ENCODE peak calls at places on chromosome 2, in four cellular contexts. H, Z, T and L are unnamed samples.

GRCh38 chr2:53475320-53475719 is 292.3 kb upstream of the CHAC2 start:
- DNase-seq in H (no peak), Z (peak; percentile 82), T (peak; percentile 14), L (peak; percentile 75)

GRCh38 chr2:182611009-182611408 is 105.0 kb upstream of the DNAJC10 start:
- DNase-seq in H (no peak), Z (no peak), T (no peak), L (no peak)

GRCh38 chr2:223602972-223603371 is 811 bp upstream of the SCG2 start:
- DNase-seq in H (no peak), Z (no peak), T (no peak), L (peak; percentile 74)

GRCh38 chr2:142176941-142177340 is 46.1 kb upstream of the LRP1B start:
- DNase-seq in H (no peak), Z (no peak), T (no peak), L (no peak)

GRCh38 chr2:70553334-70553583 is 367 bp downstream of the TGFA start:
- DNase-seq in H (peak; percentile 49), Z (no peak), T (peak; percentile 32), L (no peak)

GRCh38 chr2:10531874-10532273 is 83.7 kb upstream of the ODC1 start:
- DNase-seq in H (no peak), Z (no peak), T (no peak), L (no peak)

GRCh38 chr2:67054725-67055124 is 342.4 kb upstream of the ETAA1 start:
- DNase-seq in H (no peak), Z (no peak), T (no peak), L (no peak)

GRCh38 chr2:240386321-240386720 is 49.1 kb upstream of the GPC1 start:
- DNase-seq in H (no peak), Z (no peak), T (no peak), L (no peak)

GRCh38 chr2:192288290-192288689 is 93.6 kb upstream of the TMEFF2 start:
- DNase-seq in H (no peak), Z (no peak), T (no peak), L (no peak)

GRCh38 chr2:120678251-120678650 is 57.4 kb upstream of the GLI2 start:
- DNase-seq in H (no peak), Z (no peak), T (no peak), L (peak; percentile 22)

GRCh38 chr2:11169333-11169732 is 14.1 kb downstream of the SLC66A3 start:
- DNase-seq in H (peak; percentile 45), Z (no peak), T (no peak), L (no peak)

GRCh38 chr2:215880970-215881369 is 132.4 kb downstream of the MREG start:
- DNase-seq in H (no peak), Z (no peak), T (no peak), L (peak; percentile 47)

GRCh38 chr2:67840460-67841068 is 222.2 kb downstream of the C1D start:
- DNase-seq in H (peak; percentile 43), Z (peak; percentile 32), T (peak; percentile 72), L (peak; percentile 82)

GRCh38 chr2:38601463-38602135 is 1.1 kb downstream of the HNRNPLL start:
- DNase-seq in H (peak; percentile 44), Z (no peak), T (no peak), L (peak; percentile 39)

GRCh38 chr2:26571316-26571715 is 69.8 kb downstream of the CIB4 start:
- DNase-seq in H (no peak), Z (no peak), T (no peak), L (no peak)

GRCh38 chr2:132788310-132788832 is 118.4 kb upstream of the LYPD1 start:
- DNase-seq in H (no peak), Z (no peak), T (no peak), L (no peak)

GRCh38 chr2:145006957-145007672 is 487.2 kb upstream of the ZEB2 start:
- DNase-seq in H (no peak), Z (no peak), T (peak; percentile 90), L (peak; percentile 98)

GRCh38 chr2:177983183-177983788 is 89.3 kb downstream of the PDE11A start:
- DNase-seq in H (peak; percentile 53), Z (peak; percentile 34), T (peak; percentile 71), L (peak; percentile 71)

GRCh38 chr2:44135771-44136170 is 32.9 kb upstream of the PPM1B start:
- DNase-seq in H (no peak), Z (no peak), T (no peak), L (peak; percentile 75)

GRCh38 chr2:20120569-20121416 is 69.4 kb upstream of the LAPTM4A start:
- DNase-seq in H (no peak), Z (no peak), T (no peak), L (no peak)

GRCh38 chr2:235055891-235056516 is 104.2 kb downstream of the SH3BP4 start:
- DNase-seq in H (peak; percentile 78), Z (peak; percentile 35), T (peak; percentile 69), L (no peak)

GRCh38 chr2:234412726-234413125 is 84.2 kb downstream of the ARL4C start:
- DNase-seq in H (no peak), Z (no peak), T (peak; percentile 36), L (no peak)

GRCh38 chr2:235217814-235218213 is 266.0 kb downstream of the SH3BP4 start:
- DNase-seq in H (no peak), Z (no peak), T (no peak), L (peak; percentile 7)

GRCh38 chr2:230602562-230603230 is 109.9 kb upstream of the CAB39 start:
- DNase-seq in H (no peak), Z (no peak), T (no peak), L (no peak)

GRCh38 chr2:99140860-99141109 is 722 bp upstream of the C2orf15 start:
- DNase-seq in H (no peak), Z (peak; percentile 8), T (no peak), L (no peak)

GRCh38 chr2:146986161-146986560 is 858.7 kb upstream of the ACVR2A start:
- DNase-seq in H (no peak), Z (no peak), T (no peak), L (no peak)

GRCh38 chr2:70686577-70687460 is 81.2 kb downstream of the ADD2 start:
- DNase-seq in H (peak; percentile 48), Z (peak; percentile 48), T (peak; percentile 86), L (peak; percentile 46)

GRCh38 chr2:9681427-9681817 is 50.6 kb upstream of the YWHAQ start:
- DNase-seq in H (no peak), Z (no peak), T (no peak), L (no peak)

GRCh38 chr2:109558076-109558882 is 55.5 kb downstream of the SEPTIN10 start:
- DNase-seq in H (peak; percentile 96), Z (peak; percentile 68), T (peak; percentile 87), L (peak; percentile 83)

GRCh38 chr2:143476421-143477084 is 347.3 kb downstream of the ARHGAP15 start:
- DNase-seq in H (no peak), Z (no peak), T (no peak), L (peak; percentile 79)

GRCh38 chr2:161367675-161368074 is 48.4 kb upstream of the TBR1 start:
- DNase-seq in H (no peak), Z (no peak), T (no peak), L (no peak)

GRCh38 chr2:224930124-224930523 is 112.1 kb downstream of the DOCK10 start:
- DNase-seq in H (no peak), Z (no peak), T (no peak), L (no peak)

GRCh38 chr2:179837408-179837807 is 24.0 kb downstream of the ZNF385B start:
- DNase-seq in H (peak; percentile 52), Z (no peak), T (no peak), L (peak; percentile 46)

GRCh38 chr2:179843541-179843940 is 17.9 kb downstream of the ZNF385B start:
- DNase-seq in H (no peak), Z (no peak), T (no peak), L (no peak)

GRCh38 chr2:179840840-179841239 is 20.6 kb downstream of the ZNF385B start:
- DNase-seq in H (no peak), Z (no peak), T (no peak), L (no peak)

GRCh38 chr2:179842498-179843153 is 18.8 kb downstream of the ZNF385B start:
- DNase-seq in H (peak; percentile 48), Z (no peak), T (peak; percentile 14), L (no peak)
- TF ChIP-seq RAD21 in H (peak; percentile 47), Z (peak; percentile 60), T (peak; percentile 51), L (peak; percentile 30)

DNA sequence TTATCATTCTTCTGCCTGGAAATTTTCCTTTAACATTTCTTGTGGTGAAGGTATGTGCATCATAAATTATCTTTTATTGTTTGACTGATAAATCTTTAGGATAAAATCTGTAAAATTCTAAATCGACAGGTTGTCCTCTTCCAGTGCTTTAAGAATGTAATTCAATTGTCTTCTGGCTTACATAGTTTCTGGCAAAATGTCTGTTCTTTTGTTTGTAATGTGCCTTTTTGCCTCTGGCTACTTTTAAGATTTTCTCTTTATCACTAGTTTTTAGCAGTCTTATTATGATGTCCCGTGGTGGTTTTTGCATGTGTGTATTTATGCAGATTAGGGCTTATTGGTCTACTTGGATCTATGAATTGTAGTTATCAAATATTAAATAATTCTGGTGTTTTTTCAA is 203.6 kb upstream of the COPS8 start:
- DNase-seq in H (no peak), Z (no peak), T (no peak), L (no peak)
- TF ChIP-seq RAD21 in H (no peak), Z (no peak), T (no peak), L (no peak)

DNA sequence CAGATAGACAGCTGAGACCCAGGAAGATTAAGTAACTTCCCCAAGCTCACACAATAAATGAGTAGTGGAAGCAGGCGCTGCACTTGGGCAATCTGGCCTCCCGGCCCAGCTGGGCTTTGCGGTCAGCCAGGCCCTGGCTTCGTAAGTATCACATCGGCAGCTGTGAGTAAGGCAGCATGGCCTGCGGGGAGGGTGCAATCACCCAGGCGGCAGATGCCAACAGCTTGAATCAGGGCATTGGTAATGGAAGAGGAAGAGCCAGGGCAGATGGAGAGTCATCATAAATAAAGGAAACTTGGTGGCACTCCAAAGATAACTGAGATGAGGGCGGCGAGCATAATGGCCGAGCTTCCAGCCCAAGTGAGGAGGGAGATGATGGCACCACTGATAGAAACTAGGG is 217.9 kb upstream of the PID1 start:
- DNase-seq in H (no peak), Z (no peak), T (peak; percentile 31), L (peak; percentile 13)
- TF ChIP-seq RAD21 in H (no peak), Z (no peak), T (no peak), L (no peak)

GRCh38 chr2:150280255-150280654 is 207.2 kb downstream of the RND3 start:
- DNase-seq in H (no peak), Z (no peak), T (no peak), L (peak; percentile 87)
- TF ChIP-seq RAD21 in H (no peak), Z (no peak), T (no peak), L (no peak)

GRCh38 chr2:28413152-28413895 is 20.7 kb downstream of the FOSL2 start:
- DNase-seq in H (no peak), Z (no peak), T (peak; percentile 51), L (peak; percentile 49)

GRCh38 chr2:28408764-28409599 is 16.3 kb downstream of the FOSL2 start:
- DNase-seq in H (no peak), Z (peak; percentile 84), T (no peak), L (peak; percentile 44)

GRCh38 chr2:28411956-28412609 is 19.4 kb downstream of the FOSL2 start:
- DNase-seq in H (no peak), Z (no peak), T (no peak), L (no peak)

GRCh38 chr2:28412625-28413151 is 20.0 kb downstream of the FOSL2 start:
- DNase-seq in H (no peak), Z (no peak), T (no peak), L (no peak)

GRCh38 chr2:28411166-28411755 is 18.6 kb downstream of the FOSL2 start:
- DNase-seq in H (no peak), Z (no peak), T (no peak), L (no peak)
- TF ChIP-seq RAD21 in H (no peak), Z (no peak), T (no peak), L (no peak)

GRCh38 chr2:232492963-232493700 is 5.5 kb upstream of the ECEL1 start:
- DNase-seq in H (no peak), Z (no peak), T (no peak), L (no peak)
- TF ChIP-seq RAD21 in H (no peak), Z (no peak), T (no peak), L (no peak)